ENCODE peak calls at places on chromosomes 6 and 20, in six cellular contexts. S, I, B, O, U and Y are unnamed samples. For H3K36me3, the result is how much of the 10 kb centered on the place peaks cover.

GRCh38 chr6:86609549-86610388 is 327.6 kb upstream of the HTR1E start:
- DNase-seq in S (no peak), I (no peak), B (no peak), O (no peak), U (no peak), Y (no peak)

GRCh38 chr6:48611332-48611731 is 500.3 kb upstream of the PTCHD4 start:
- DNase-seq in S (no peak), I (no peak), B (no peak), O (no peak), U (no peak), Y (no peak)

GRCh38 chr6:43219119-43219518 is 10.2 kb downstream of the DNPH1 start:
- DNase-seq in S (no peak), I (no peak), B (no peak), O (no peak), U (no peak), Y (no peak)

GRCh38 chr6:105879146-105879545 is 207.0 kb upstream of the PRDM1 start:
- DNase-seq in S (no peak), I (no peak), B (no peak), O (no peak), U (no peak), Y (no peak)

GRCh38 chr6:156557269-156557885 is 219.8 kb upstream of the ARID1B start:
- DNase-seq in S (no peak), I (no peak), B (no peak), O (no peak), U (no peak), Y (no peak)

GRCh38 chr6:142833054-142833453 is 111.9 kb downstream of the HIVEP2 start:
- DNase-seq in S (peak), I (peak), B (no peak), O (no peak), U (no peak), Y (no peak)

GRCh38 chr6:106101466-106101865 is 15.3 kb downstream of the PRDM1 start:
- DNase-seq in S (no peak), I (no peak), B (no peak), O (no peak), U (peak), Y (no peak)

GRCh38 chr20:38700146-38700545 is 24.1 kb upstream of the SLC32A1 start:
- DNase-seq in S (no peak), I (no peak), B (no peak), O (no peak), U (no peak), Y (no peak)

GRCh38 chr6:168349718-168350117 is 30.1 kb upstream of the DACT2 start:
- DNase-seq in S (no peak), I (no peak), B (no peak), O (no peak), U (no peak), Y (no peak)

GRCh38 chr6:114284281-114284680 is 58.5 kb downstream of the HS3ST5 start:
- DNase-seq in S (no peak), I (no peak), B (no peak), O (no peak), U (no peak), Y (no peak)

GRCh38 chr20:42855896-42856295 is 333.8 kb downstream of the PTPRT start:
- DNase-seq in S (no peak), I (no peak), B (no peak), O (no peak), U (no peak), Y (no peak)

GRCh38 chr20:25018425-25018824 is 25.9 kb upstream of the APMAP start:
- DNase-seq in S (peak), I (no peak), B (no peak), O (no peak), U (no peak), Y (no peak)
- H3K36me3 ChIP-seq in S (under half), I (under half), B (half or more), O (under half), U (under half), Y (under half)

DNA sequence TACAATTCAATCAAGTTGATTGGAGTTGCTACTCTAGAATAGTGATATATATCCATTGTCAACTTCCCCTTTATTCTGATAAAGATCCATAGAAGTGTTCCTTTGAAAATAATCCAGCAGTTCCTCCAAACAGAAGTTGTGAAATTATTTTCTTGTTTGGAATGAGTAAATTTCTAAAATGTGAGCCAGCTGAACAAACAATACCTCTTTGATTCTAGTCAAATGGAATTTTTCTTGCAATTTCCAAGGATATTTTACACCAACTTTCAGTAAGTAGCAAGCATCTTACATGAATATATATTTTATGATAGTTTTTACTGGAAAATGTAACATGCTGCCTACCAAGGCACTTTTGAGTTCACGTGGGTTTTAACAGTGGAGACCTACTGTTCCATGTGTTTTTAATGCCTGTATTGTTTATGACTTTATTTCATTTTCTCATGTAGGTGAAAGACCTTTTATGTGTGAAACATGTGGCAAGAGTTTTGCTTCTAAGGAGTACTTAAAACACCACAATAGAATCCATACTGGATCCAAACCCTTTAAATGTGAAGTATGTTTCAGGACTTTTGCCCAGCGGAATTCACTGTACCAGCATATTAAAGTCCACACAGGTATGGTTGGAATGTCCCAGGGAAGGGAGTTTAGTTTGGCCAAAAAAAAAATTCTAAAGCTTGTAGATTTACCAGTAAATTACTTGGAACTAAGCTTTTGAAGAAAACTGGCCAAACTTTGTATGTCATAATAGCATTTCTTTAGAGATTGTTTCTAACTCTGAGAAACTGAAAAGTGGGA is 6.5 kb downstream of the GZF1 start:
- DNase-seq in S (no peak), I (no peak), B (no peak), O (no peak), U (no peak), Y (no peak)
- H3K27ac ChIP-seq in S (no peak), I (peak), B (no peak), O (no peak), U (no peak), Y (no peak)

DNA sequence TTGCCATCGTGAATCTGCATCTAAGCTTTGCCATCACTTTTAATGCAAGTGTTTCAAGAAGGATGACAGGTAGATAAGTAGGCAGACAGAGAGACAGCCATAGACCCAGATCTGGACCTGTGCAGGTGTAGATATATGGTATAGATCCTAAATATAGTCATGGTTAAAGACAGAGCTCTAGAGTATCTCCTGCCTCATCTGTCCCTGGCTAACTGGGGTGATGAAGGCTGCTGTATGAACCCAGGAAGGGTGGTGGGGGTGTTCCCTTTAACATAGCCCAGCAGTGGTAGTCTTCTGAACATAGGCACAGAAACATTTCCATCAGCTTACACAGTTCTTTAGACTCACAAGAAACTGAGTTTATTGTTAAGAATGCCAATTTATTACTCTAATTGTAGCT is 587.3 kb downstream of the EPM2A start:
- DNase-seq in S (no peak), I (no peak), B (no peak), O (no peak), U (no peak), Y (no peak)
- H3K4me3 ChIP-seq in S (no peak), I (no peak), B (no peak), O (no peak), U (no peak), Y (no peak)

GRCh38 chr20:18533491-18533890 is 25.8 kb downstream of the SEC23B start:
- DNase-seq in S (no peak), I (no peak), B (no peak), O (no peak), U (no peak), Y (no peak)

GRCh38 chr20:18527836-18528235 is 20.1 kb downstream of the SEC23B start:
- DNase-seq in S (no peak), I (peak), B (no peak), O (no peak), U (no peak), Y (no peak)

GRCh38 chr20:18537651-18538050 is 29.6 kb upstream of the SMIM26 start:
- DNase-seq in S (no peak), I (no peak), B (no peak), O (no peak), U (no peak), Y (no peak)

GRCh38 chr20:18533978-18534644 is 26.4 kb downstream of the SEC23B start:
- DNase-seq in S (no peak), I (no peak), B (no peak), O (no peak), U (no peak), Y (no peak)

GRCh38 chr20:18532626-18533025 is 24.9 kb downstream of the SEC23B start:
- DNase-seq in S (no peak), I (no peak), B (no peak), O (no peak), U (no peak), Y (no peak)
- H3K36me3 ChIP-seq in S (half or more), I (half or more), B (half or more), O (half or more), U (under half), Y (under half)